ENCODE peak calls at places on chromosomes 16 and 17, in six cellular contexts. T, W, J, X, Y and C are unnamed samples.

GRCh38 chr17:57755479-57756070 is 10.5 kb upstream of the CCDC182 start:
- DNase-seq in Y (no peak), X (no peak), J (peak), W (no peak), T (no peak), C (no peak)

GRCh38 chr17:33112763-33113162 is 121.1 kb downstream of the SPACA3 start:
- DNase-seq in T (no peak), J (peak), X (no peak), W (no peak), Y (peak), C (peak)

GRCh38 chr17:33986088-33986487 is 269.0 kb upstream of the CCL2 start:
- DNase-seq in X (no peak), W (no peak), Y (no peak), J (no peak), T (no peak), C (no peak)

GRCh38 chr17:50177476-50177875 is 11.7 kb downstream of the SGCA start:
- DNase-seq in J (no peak), Y (peak), X (no peak), T (no peak), W (no peak), C (peak)

GRCh38 chr16:12728471-12728870 is 75.2 kb downstream of the CPPED1 start:
- DNase-seq in X (no peak), J (no peak), W (no peak), T (no peak), Y (no peak), C (no peak)

GRCh38 chr16:1537763-1538289 is 4.4 kb downstream of the TMEM204 start:
- DNase-seq in X (peak), W (no peak), Y (no peak), J (no peak), T (no peak), C (no peak)

GRCh38 chr16:57234707-57235092 is 10.4 kb upstream of the ARL2BP start:
- DNase-seq in X (no peak), W (no peak), J (no peak), Y (no peak), T (no peak), C (no peak)

GRCh38 chr17:48550313-48551205 is 5.7 kb upstream of the HOXB2 start:
- DNase-seq in X (no peak), J (no peak), W (no peak), T (no peak), Y (no peak), C (no peak)

GRCh38 chr17:61405047-61405685 is 5.5 kb downstream of the TBX2 start:
- DNase-seq in Y (no peak), T (no peak), X (no peak), J (no peak), W (no peak), C (no peak)

GRCh38 chr17:76086384-76086783 is 7.4 kb downstream of the ZACN start:
- DNase-seq in W (no peak), J (no peak), Y (no peak), T (no peak), X (no peak), C (no peak)

GRCh38 chr17:66313995-66314659 is 11.7 kb downstream of the PRKCA start:
- DNase-seq in T (no peak), W (no peak), Y (no peak), X (no peak), J (no peak), C (no peak)

GRCh38 chr16:59971264-59971663 is 1237.1 kb upstream of the GOT2 start:
- DNase-seq in J (no peak), W (no peak), X (no peak), T (no peak), Y (no peak), C (no peak)

GRCh38 chr16:14357328-14357727 is 272.7 kb downstream of the PARN start:
- DNase-seq in Y (no peak), J (no peak), X (no peak), T (no peak), W (no peak), C (no peak)

GRCh38 chr17:76820039-76820438 is 48.2 kb upstream of the MGAT5B start:
- DNase-seq in T (no peak), X (no peak), Y (no peak), J (no peak), W (no peak), C (no peak)

GRCh38 chr17:81453712-81454111 is 58.5 kb downstream of the BAHCC1 start:
- DNase-seq in X (peak), J (no peak), W (no peak), Y (no peak), T (no peak), C (no peak)

GRCh38 chr16:85567101-85567866 is 45.8 kb upstream of the GSE1 start:
- DNase-seq in X (no peak), W (no peak), J (no peak), Y (no peak), T (no peak), C (no peak)